ENCODE peak calls at places on chromosome 19, in eight cellular contexts. Y, K, Z, P, M, X, A and L are unnamed samples.
A peak's percentile ranks its signal among the peaks of the same experiment; 100 is the strongest.

GRCh38 chr19:6204866-6205723 is 69.6 kb downstream of the ACSBG2 start:
- DNase-seq in Y (no peak), K (no peak), Z (no peak), P (no peak), M (no peak), X (no peak), A (no peak), L (no peak)

GRCh38 chr19:42313840-42314755 is 989 bp downstream of the TMEM145 start:
- DNase-seq in Y (no peak), K (no peak), Z (no peak), P (no peak), M (no peak), X (no peak), A (no peak), L (no peak)

GRCh38 chr19:35937345-35938281 is 1.4 kb downstream of the LRFN3 start:
- DNase-seq in Y (no peak), K (no peak), Z (no peak), P (no peak), M (no peak), X (no peak), A (no peak), L (no peak)

GRCh38 chr19:51887522-51888498 is at the start of gene ZNF577:
- DNase-seq in Y (peak; percentile 21), K (peak; percentile 90), Z (no peak), P (peak; percentile 46), M (peak; percentile 83), X (peak; percentile 64), A (peak; percentile 79), L (peak; percentile 94)

GRCh38 chr19:10219678-10220077 is 11.5 kb downstream of the S1PR2 start:
- DNase-seq in Y (no peak), K (peak; percentile 55), Z (peak; percentile 61), P (no peak), M (no peak), X (peak; percentile 21), A (peak; percentile 57), L (no peak)

GRCh38 chr19:38650911-38651584 is 3.6 kb downstream of the ACTN4 start:
- DNase-seq in Y (no peak), K (peak; percentile 92), Z (peak; percentile 65), P (no peak), M (peak; percentile 68), X (no peak), A (no peak), L (no peak)

GRCh38 chr19:23507441-23507840 is 112.2 kb upstream of the ZNF91 start:
- DNase-seq in Y (no peak), K (no peak), Z (no peak), P (no peak), M (no peak), X (no peak), A (no peak), L (no peak)

GRCh38 chr19:42396248-42396541 is 6.1 kb upstream of the CNFN start:
- DNase-seq in Y (no peak), K (no peak), Z (no peak), P (no peak), M (peak; percentile 47), X (no peak), A (no peak), L (no peak)

GRCh38 chr19:10086904-10087256 is 763 bp downstream of the SHFL start:
- DNase-seq in Y (no peak), K (peak; percentile 27), Z (no peak), P (no peak), M (no peak), X (no peak), A (no peak), L (no peak)

GRCh38 chr19:10501971-10502523 is 1.1 kb downstream of the KEAP1 start:
- DNase-seq in Y (peak; percentile 49), K (peak; percentile 68), Z (peak; percentile 57), P (no peak), M (peak; percentile 80), X (no peak), A (peak; percentile 45), L (peak; percentile 90)